ENCODE peak calls at places on chromosome 21, in ten cellular contexts. Q is WTC11, K is chondrocyte, L is fibroblast of mammary gland, F is SK-N-SH, J is testis, C is sigmoid colon, M is fibroblast of lung, W is mucosa of descending colon, D is stomach. P is an unnamed sample.

GRCh38 chr21:24369751-24370150 is 1237.5 kb downstream of the MRPL39 start:
- DNase-seq in Q (no peak), K (no peak), L (no peak), F (no peak), J (no peak), C (no peak), M (no peak), W (no peak), D (no peak), P (no peak)

GRCh38 chr21:31772674-31773555 is 41.0 kb upstream of the SCAF4 start:
- DNase-seq in Q (no peak), K (no peak), L (no peak), F (no peak), J (no peak), C (no peak), M (no peak), W (no peak), D (no peak), P (peak; percentile 66)

GRCh38 chr21:34817821-34818662 is 149.2 kb downstream of the CLIC6 start:
- DNase-seq in Q (no peak), K (no peak), L (no peak), F (no peak), J (no peak), C (no peak), M (no peak), W (no peak), D (no peak), P (no peak)

GRCh38 chr21:38277501-38278111 is 20.8 kb downstream of the KCNJ15 start:
- DNase-seq in Q (no peak), K (no peak), L (peak; percentile 100), F (no peak), J (no peak), C (peak; percentile 76), M (peak; percentile 100), W (no peak), D (no peak), P (no peak)

GRCh38 chr21:39452207-39452964 is 616 bp downstream of the SH3BGR start:
- DNase-seq in Q (no peak), K (no peak), L (peak; percentile 48), F (no peak), J (no peak), C (no peak), M (peak; percentile 60), W (no peak), D (no peak), P (no peak)

GRCh38 chr21:32413697-32414578 is 1.4 kb downstream of the EVA1C start:
- DNase-seq in Q (no peak), K (no peak), L (peak; percentile 55), F (no peak), J (peak; percentile 46), C (peak; percentile 81), M (peak; percentile 62), W (no peak), D (no peak), P (no peak)

GRCh38 chr21:34887729-34888568 is 161.2 kb downstream of the RUNX1 start:
- DNase-seq in Q (peak; percentile 40), K (peak; percentile 95), L (peak; percentile 97), F (peak; percentile 63), J (peak; percentile 76), C (peak; percentile 88), M (peak; percentile 98), W (peak; percentile 90), D (peak; percentile 82), P (peak; percentile 84)

GRCh38 chr21:32958288-32958992 is 67.3 kb upstream of the OLIG2 start:
- DNase-seq in Q (no peak), K (no peak), L (no peak), F (no peak), J (no peak), C (no peak), M (no peak), W (no peak), D (no peak), P (no peak)

GRCh38 chr21:37675202-37675801 is 241.0 kb downstream of the KCNJ6 start:
- DNase-seq in Q (peak; percentile 85), K (no peak), L (peak; percentile 43), F (peak; percentile 80), J (peak; percentile 85), C (peak; percentile 74), M (peak; percentile 21), W (peak; percentile 57), D (peak; percentile 71), P (peak; percentile 82)

GRCh38 chr21:32771134-32771523 is 426 bp downstream of the PAXBP1 start:
- DNase-seq in Q (peak; percentile 61), K (no peak), L (peak; percentile 62), F (peak; percentile 80), J (peak; percentile 57), C (peak; percentile 84), M (peak; percentile 60), W (peak; percentile 77), D (peak; percentile 58), P (peak; percentile 77)

GRCh38 chr21:27802816-27803475 is 836.1 kb upstream of the ADAMTS5 start:
- DNase-seq in Q (peak; percentile 62), K (no peak), L (peak; percentile 60), F (peak; percentile 27), J (peak; percentile 64), C (no peak), M (no peak), W (no peak), D (peak; percentile 44), P (peak; percentile 20)
- TF ChIP-seq CTCF in Q (peak; percentile 54), K (peak; percentile 78), L (peak; percentile 86), F (peak; percentile 74), J (peak; percentile 36), C (peak; percentile 31), M (peak; percentile 63), W (peak; percentile 42), D (no peak), P (peak; percentile 17)

DNA sequence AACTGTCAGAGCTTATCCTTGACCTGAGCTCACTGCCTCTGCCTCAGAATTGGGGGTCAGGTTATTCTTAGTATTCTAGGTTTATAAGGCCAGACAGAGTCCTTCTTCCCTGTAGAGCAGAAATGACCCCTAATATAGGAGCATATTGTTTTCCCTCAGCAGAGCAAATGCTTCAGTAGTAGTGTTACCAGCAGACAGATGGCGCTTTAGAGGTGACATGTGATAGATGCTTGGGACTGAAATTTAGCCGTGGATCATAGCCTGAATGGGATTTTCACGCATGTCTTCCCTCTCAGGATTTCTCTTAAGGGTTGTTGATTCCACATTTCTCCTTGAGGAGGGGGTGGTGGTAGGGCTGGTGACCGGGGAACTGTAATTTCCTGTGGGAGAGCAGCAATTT is 24.5 kb downstream of the ADARB1 start:
- DNase-seq in Q (no peak), K (no peak), L (peak; percentile 16), F (peak; percentile 54), J (no peak), C (no peak), M (no peak), W (no peak), D (no peak), P (peak; percentile 64)
- TF ChIP-seq CTCF in Q (no peak), K (peak; percentile 73), L (peak; percentile 40), F (peak; percentile 46), J (no peak), C (no peak), M (peak; percentile 29), W (no peak), D (no peak), P (peak; percentile 53)

DNA sequence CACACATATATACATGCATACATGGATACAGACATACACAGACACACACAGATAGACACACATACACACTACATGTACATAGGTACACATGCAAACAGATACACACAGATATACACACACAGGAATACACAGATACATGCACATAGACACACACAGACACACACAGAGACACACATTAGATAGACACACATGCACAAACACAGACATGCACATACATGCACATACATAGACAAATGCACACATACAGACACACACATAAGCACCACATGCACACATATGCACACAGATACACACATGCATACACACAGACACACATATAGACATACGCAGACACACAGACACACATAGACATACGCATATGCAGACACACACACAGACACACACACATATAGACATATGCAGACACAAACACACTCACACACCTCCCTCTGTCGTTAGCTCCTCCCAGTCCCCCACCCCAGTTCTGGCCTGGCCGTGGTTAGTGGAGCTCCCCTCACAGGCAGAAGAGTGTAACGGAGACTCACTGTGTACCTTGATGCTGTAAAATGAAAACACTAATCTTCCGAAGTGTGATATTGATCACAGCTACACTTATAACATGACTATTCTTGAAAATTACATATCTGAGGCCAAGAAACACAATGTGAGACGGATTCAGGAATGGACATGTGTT is 7.6 kb downstream of the UBASH3A start:
- DNase-seq in Q (peak; percentile 47), K (no peak), L (no peak), F (peak; percentile 47), J (no peak), C (no peak), M (no peak), W (no peak), D (no peak), P (no peak)
- TF ChIP-seq CTCF in Q (no peak), K (peak; percentile 33), L (no peak), F (no peak), J (no peak), C (no peak), M (no peak), W (no peak), D (no peak), P (no peak)

GRCh38 chr21:44907225-44907965 is 13.3 kb downstream of the ITGB2 start:
- DNase-seq in Q (no peak), K (no peak), L (no peak), F (no peak), J (no peak), C (peak; percentile 80), M (no peak), W (no peak), D (no peak), P (no peak)
- TF ChIP-seq CTCF in Q (no peak), K (no peak), L (no peak), F (no peak), J (no peak), C (no peak), M (no peak), W (no peak), D (no peak), P (no peak)

DNA sequence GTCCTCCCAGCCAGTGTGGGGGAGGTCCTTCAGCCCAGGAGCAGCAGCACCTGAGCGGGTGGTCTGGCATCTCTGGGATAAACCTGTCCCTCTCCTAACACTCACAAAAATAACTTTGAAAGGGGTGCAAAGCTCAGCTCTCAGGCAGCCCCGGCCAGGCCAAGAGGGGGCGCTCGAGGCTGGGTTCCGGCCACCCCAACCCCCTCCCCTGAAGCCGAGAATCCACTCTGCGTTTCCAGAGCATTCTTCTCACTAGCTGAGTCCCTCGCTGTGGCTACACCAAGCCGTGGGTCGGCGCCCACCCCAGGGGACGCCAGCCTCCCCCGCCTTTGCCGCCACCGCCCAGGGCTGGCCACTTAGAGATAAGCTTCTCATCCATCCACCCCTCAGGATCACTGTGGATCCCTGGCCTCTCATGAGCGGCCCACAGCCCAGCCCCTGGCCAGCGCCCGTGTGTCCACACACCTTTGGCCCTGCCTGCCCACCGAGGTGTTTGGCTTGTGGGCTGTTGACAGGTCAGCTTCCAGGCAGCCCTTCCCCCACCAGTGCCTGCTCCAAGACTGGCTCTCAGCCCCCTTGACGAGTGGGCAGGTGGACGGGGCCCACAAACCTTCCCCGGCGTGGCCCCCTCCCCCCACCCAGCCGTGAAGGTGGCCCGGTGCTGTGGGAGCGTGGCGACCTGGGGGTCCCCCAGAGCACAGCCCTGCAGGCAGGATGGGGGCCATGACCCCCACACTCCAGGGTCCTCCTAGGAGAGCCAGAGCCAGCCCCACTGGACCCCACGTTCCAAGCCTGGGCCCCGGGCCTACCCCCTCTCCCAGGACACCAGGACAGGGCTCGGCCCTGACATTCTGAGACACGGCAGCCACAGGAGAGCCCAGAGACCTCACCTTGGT is 1.9 kb downstream of the FTCD start:
- DNase-seq in Q (peak; percentile 87), K (peak; percentile 87), L (no peak), F (peak; percentile 92), J (peak; percentile 73), C (peak; percentile 71), M (no peak), W (peak; percentile 47), D (peak; percentile 58), P (peak; percentile 85)
- TF ChIP-seq CTCF in Q (peak; percentile 78), K (peak; percentile 81), L (no peak), F (peak; percentile 75), J (peak; percentile 71), C (peak; percentile 34), M (peak; percentile 71), W (peak; percentile 72), D (peak; percentile 13), P (peak; percentile 78)

P was measured in GM13976.